ENCODE peak calls at places on chromosomes 1 and 21, in ten cellular contexts. One of them, this sample, is unnamed.

GRCh38 chr1:156471496-156472490 is 28.8 kb downstream of the MEF2D start:
- DNase-seq in substantia nigra: no peak
- DNase-seq in IMR-90: no peak
- DNase-seq in caudate nucleus: no peak
- DNase-seq in mammary epithelial cell: no peak
- DNase-seq in adrenal gland: peak
- DNase-seq in H9: no peak
- DNase-seq in PC-9: peak
- DNase-seq in upper lobe of right lung: peak
- DNase-seq in neuronal stem cell: no peak
- DNase-seq in this sample: no peak

GRCh38 chr1:12518956-12519707 is 98.9 kb downstream of the DHRS3 start:
- DNase-seq in substantia nigra: no peak
- DNase-seq in caudate nucleus: peak
- DNase-seq in PC-9: no peak
- DNase-seq in adrenal gland: no peak
- DNase-seq in mammary epithelial cell: no peak
- DNase-seq in H9: no peak
- DNase-seq in IMR-90: peak
- DNase-seq in upper lobe of right lung: no peak
- DNase-seq in neuronal stem cell: no peak
- DNase-seq in this sample: no peak

GRCh38 chr1:31476891-31477846 is 64.2 kb downstream of the SERINC2 start:
- DNase-seq in upper lobe of right lung: no peak
- DNase-seq in caudate nucleus: no peak
- DNase-seq in IMR-90: no peak
- DNase-seq in neuronal stem cell: no peak
- DNase-seq in substantia nigra: no peak
- DNase-seq in H9: no peak
- DNase-seq in adrenal gland: no peak
- DNase-seq in mammary epithelial cell: peak
- DNase-seq in PC-9: peak
- DNase-seq in this sample: no peak

GRCh38 chr1:236795757-236796719 is 946 bp downstream of the MTR start:
- DNase-seq in upper lobe of right lung: no peak
- DNase-seq in adrenal gland: no peak
- DNase-seq in caudate nucleus: no peak
- DNase-seq in H9: no peak
- DNase-seq in mammary epithelial cell: no peak
- DNase-seq in neuronal stem cell: no peak
- DNase-seq in substantia nigra: no peak
- DNase-seq in IMR-90: peak
- DNase-seq in PC-9: peak
- DNase-seq in this sample: peak

GRCh38 chr1:116001739-116002487 is 25.6 kb downstream of the SLC22A15 start:
- DNase-seq in PC-9: no peak
- DNase-seq in caudate nucleus: no peak
- DNase-seq in neuronal stem cell: no peak
- DNase-seq in upper lobe of right lung: no peak
- DNase-seq in adrenal gland: no peak
- DNase-seq in mammary epithelial cell: peak
- DNase-seq in H9: no peak
- DNase-seq in IMR-90: no peak
- DNase-seq in substantia nigra: no peak
- DNase-seq in this sample: no peak

GRCh38 chr1:206905295-206906164 is 8.3 kb downstream of the IL24 start:
- DNase-seq in substantia nigra: no peak
- DNase-seq in neuronal stem cell: no peak
- DNase-seq in mammary epithelial cell: peak
- DNase-seq in PC-9: peak
- DNase-seq in H9: no peak
- DNase-seq in upper lobe of right lung: no peak
- DNase-seq in adrenal gland: no peak
- DNase-seq in IMR-90: peak
- DNase-seq in caudate nucleus: no peak
- DNase-seq in this sample: peak

GRCh38 chr21:46179708-46180078 is 4.6 kb downstream of the SPATC1L start:
- DNase-seq in neuronal stem cell: no peak
- DNase-seq in H9: peak
- DNase-seq in IMR-90: no peak
- DNase-seq in caudate nucleus: no peak
- DNase-seq in PC-9: no peak
- DNase-seq in mammary epithelial cell: no peak
- DNase-seq in adrenal gland: no peak
- DNase-seq in substantia nigra: no peak
- DNase-seq in upper lobe of right lung: no peak
- DNase-seq in this sample: no peak

GRCh38 chr1:76293831-76294230 is 219.3 kb downstream of the ST6GALNAC3 start:
- DNase-seq in caudate nucleus: no peak
- DNase-seq in mammary epithelial cell: no peak
- DNase-seq in IMR-90: no peak
- DNase-seq in adrenal gland: no peak
- DNase-seq in neuronal stem cell: no peak
- DNase-seq in upper lobe of right lung: no peak
- DNase-seq in PC-9: no peak
- DNase-seq in substantia nigra: no peak
- DNase-seq in H9: no peak
- DNase-seq in this sample: no peak

GRCh38 chr21:15682977-15683376 is 46.8 kb upstream of the USP25 start:
- DNase-seq in upper lobe of right lung: no peak
- DNase-seq in IMR-90: peak
- DNase-seq in mammary epithelial cell: peak
- DNase-seq in caudate nucleus: no peak
- DNase-seq in adrenal gland: no peak
- DNase-seq in substantia nigra: no peak
- DNase-seq in PC-9: peak
- DNase-seq in H9: no peak
- DNase-seq in neuronal stem cell: no peak
- DNase-seq in this sample: peak

GRCh38 chr1:179781962-179782361 is 38.9 kb downstream of the FAM163A start:
- DNase-seq in IMR-90: peak
- DNase-seq in PC-9: no peak
- DNase-seq in substantia nigra: no peak
- DNase-seq in caudate nucleus: no peak
- DNase-seq in upper lobe of right lung: no peak
- DNase-seq in mammary epithelial cell: no peak
- DNase-seq in neuronal stem cell: no peak
- DNase-seq in H9: no peak
- DNase-seq in adrenal gland: peak
- DNase-seq in this sample: no peak

GRCh38 chr1:170671629-170671963 is 7.7 kb downstream of the PRRX1 start:
- DNase-seq in mammary epithelial cell: no peak
- DNase-seq in caudate nucleus: no peak
- DNase-seq in substantia nigra: no peak
- DNase-seq in upper lobe of right lung: no peak
- DNase-seq in adrenal gland: no peak
- DNase-seq in H9: no peak
- DNase-seq in neuronal stem cell: no peak
- DNase-seq in IMR-90: no peak
- DNase-seq in PC-9: no peak
- DNase-seq in this sample: no peak
- H3K27ac ChIP-seq in mammary epithelial cell: no peak
- H3K27ac ChIP-seq in caudate nucleus: no peak
- H3K27ac ChIP-seq in substantia nigra: no peak
- H3K27ac ChIP-seq in upper lobe of right lung: no peak
- H3K27ac ChIP-seq in adrenal gland: no peak
- H3K27ac ChIP-seq in H9: no peak
- H3K27ac ChIP-seq in neuronal stem cell: no peak
- H3K27ac ChIP-seq in IMR-90: no peak
- H3K27ac ChIP-seq in PC-9: no peak
- H3K27ac ChIP-seq in this sample: no peak

DNA sequence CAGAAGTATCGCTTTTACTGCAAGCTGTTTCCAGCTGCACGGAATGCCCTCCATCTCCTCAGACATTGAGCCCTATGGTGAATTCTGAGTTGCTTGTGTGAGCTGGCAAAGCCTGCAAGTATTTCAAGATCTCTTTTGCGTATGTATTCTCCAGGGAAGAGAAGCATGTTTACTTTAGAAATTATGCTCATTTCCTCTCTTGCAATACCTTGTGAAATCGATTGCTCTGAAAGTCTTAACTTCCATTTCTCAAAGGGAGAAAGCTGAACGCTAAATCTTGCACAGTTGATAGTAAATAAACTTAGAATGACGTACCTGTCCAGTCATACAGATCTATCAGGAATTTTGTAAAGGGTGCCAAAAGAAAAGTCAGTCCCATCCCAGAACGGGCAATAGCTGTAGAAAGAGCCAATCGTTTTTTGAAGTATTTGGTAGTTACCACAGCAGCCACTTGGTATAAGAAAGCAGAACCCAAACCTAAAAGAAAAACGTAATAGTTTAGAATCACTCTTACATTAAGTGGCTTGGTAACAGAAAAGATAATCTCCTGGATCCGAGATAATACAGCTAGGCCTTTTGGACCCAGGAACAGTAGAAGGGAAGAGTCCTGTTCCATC is 10.1 kb downstream of the SLC16A4 start:
- DNase-seq in H9: no peak
- DNase-seq in caudate nucleus: no peak
- DNase-seq in PC-9: peak
- DNase-seq in adrenal gland: no peak
- DNase-seq in neuronal stem cell: no peak
- DNase-seq in substantia nigra: no peak
- DNase-seq in mammary epithelial cell: no peak
- DNase-seq in upper lobe of right lung: no peak
- DNase-seq in IMR-90: peak
- DNase-seq in this sample: no peak
- H3K27ac ChIP-seq in H9: no peak
- H3K27ac ChIP-seq in caudate nucleus: no peak
- H3K27ac ChIP-seq in PC-9: peak
- H3K27ac ChIP-seq in adrenal gland: no peak
- H3K27ac ChIP-seq in neuronal stem cell: no peak
- H3K27ac ChIP-seq in substantia nigra: no peak
- H3K27ac ChIP-seq in mammary epithelial cell: no peak
- H3K27ac ChIP-seq in upper lobe of right lung: peak
- H3K27ac ChIP-seq in IMR-90: peak
- H3K27ac ChIP-seq in this sample: no peak

DNA sequence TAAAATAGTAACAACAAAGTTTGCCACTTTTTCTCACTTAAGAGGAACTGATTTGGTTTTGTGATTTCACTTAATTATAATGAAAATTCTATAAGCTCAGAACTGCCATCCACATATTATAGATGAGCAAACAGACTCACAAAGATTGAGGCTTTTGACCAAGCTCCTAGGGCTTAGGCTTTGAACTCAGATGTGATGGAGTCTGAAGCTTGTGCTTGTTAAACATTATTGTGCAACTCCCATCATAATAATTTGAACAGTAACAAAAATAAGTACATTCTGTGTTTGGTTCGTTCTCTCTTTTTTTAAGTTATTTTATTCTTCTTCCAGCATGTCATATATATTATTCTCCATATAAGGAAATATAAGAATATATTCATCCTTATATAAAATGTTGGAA is 403.4 kb downstream of the PTPRC start:
- DNase-seq in H9: no peak
- DNase-seq in mammary epithelial cell: no peak
- DNase-seq in neuronal stem cell: no peak
- DNase-seq in caudate nucleus: no peak
- DNase-seq in substantia nigra: no peak
- DNase-seq in upper lobe of right lung: no peak
- DNase-seq in PC-9: no peak
- DNase-seq in adrenal gland: no peak
- DNase-seq in IMR-90: no peak
- DNase-seq in this sample: no peak
- H3K27ac ChIP-seq in H9: no peak
- H3K27ac ChIP-seq in mammary epithelial cell: no peak
- H3K27ac ChIP-seq in neuronal stem cell: no peak
- H3K27ac ChIP-seq in caudate nucleus: no peak
- H3K27ac ChIP-seq in substantia nigra: no peak
- H3K27ac ChIP-seq in upper lobe of right lung: no peak
- H3K27ac ChIP-seq in PC-9: no peak
- H3K27ac ChIP-seq in adrenal gland: no peak
- H3K27ac ChIP-seq in IMR-90: no peak
- H3K27ac ChIP-seq in this sample: no peak

DNA sequence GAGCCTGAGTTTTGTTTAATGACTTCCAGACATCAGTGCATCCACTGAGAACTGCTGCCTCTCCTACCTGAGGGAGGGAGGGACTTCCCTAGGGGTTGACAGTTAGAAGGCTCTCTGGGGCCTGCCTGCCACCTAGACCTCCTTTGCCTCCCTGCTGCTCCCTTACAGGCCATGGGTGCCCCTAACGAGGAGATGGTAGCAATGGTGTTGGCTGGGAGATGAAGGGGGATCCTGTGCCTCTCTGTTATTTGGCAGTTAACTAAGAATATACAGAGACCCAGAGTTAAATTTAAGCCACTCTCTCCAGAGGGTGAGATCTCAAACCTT is 66.1 kb downstream of the UBE2U start:
- DNase-seq in IMR-90: no peak
- DNase-seq in adrenal gland: no peak
- DNase-seq in PC-9: no peak
- DNase-seq in neuronal stem cell: no peak
- DNase-seq in mammary epithelial cell: no peak
- DNase-seq in caudate nucleus: no peak
- DNase-seq in H9: no peak
- DNase-seq in upper lobe of right lung: no peak
- DNase-seq in substantia nigra: no peak
- DNase-seq in this sample: no peak
- H3K27ac ChIP-seq in IMR-90: no peak
- H3K27ac ChIP-seq in adrenal gland: no peak
- H3K27ac ChIP-seq in PC-9: no peak
- H3K27ac ChIP-seq in neuronal stem cell: no peak
- H3K27ac ChIP-seq in mammary epithelial cell: no peak
- H3K27ac ChIP-seq in caudate nucleus: no peak
- H3K27ac ChIP-seq in H9: no peak
- H3K27ac ChIP-seq in upper lobe of right lung: no peak
- H3K27ac ChIP-seq in substantia nigra: no peak
- H3K27ac ChIP-seq in this sample: no peak

DNA sequence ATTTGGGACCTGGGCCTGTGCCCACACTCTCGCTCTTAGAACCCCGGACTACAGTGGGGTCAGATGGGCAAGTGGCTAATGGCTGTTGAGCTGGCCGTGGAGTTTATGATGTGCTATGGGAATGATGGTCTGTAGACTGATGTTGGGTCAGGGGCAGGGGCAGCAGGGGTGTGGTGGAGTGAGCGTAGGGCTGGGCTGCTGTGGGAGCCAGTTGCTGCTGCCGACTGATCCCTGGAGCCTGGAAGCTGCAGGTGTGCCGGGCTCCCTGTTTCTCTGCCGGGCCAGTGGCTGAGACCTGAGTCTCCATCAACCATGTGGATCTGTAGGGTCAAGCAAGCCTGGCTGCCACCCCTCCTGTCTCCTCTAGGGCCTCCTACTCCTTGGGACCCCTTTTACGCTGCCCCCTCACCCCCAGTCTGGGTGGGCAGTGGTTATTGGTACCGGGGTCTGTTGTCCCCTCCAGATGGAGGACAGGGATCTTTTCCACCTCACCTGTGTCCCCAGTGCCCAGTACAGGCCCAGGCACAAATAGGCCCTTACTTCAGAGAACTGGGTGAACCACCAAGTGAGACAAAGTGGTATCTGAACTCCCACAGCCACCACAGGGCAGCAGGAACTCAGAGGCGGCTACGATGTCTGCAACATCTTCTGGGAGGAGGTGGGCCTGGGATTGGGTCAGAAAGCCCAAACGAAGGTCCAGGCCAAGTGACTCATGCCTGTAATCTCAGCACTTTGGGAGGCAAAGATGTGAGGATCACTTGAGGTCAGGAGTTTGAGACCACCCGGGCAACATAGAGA is 5.1 kb downstream of the PODN start:
- DNase-seq in caudate nucleus: no peak
- DNase-seq in H9: no peak
- DNase-seq in PC-9: no peak
- DNase-seq in neuronal stem cell: no peak
- DNase-seq in mammary epithelial cell: no peak
- DNase-seq in IMR-90: no peak
- DNase-seq in upper lobe of right lung: no peak
- DNase-seq in adrenal gland: no peak
- DNase-seq in substantia nigra: no peak
- DNase-seq in this sample: no peak
- H3K27ac ChIP-seq in caudate nucleus: no peak
- H3K27ac ChIP-seq in H9: no peak
- H3K27ac ChIP-seq in PC-9: no peak
- H3K27ac ChIP-seq in neuronal stem cell: no peak
- H3K27ac ChIP-seq in mammary epithelial cell: no peak
- H3K27ac ChIP-seq in IMR-90: no peak
- H3K27ac ChIP-seq in upper lobe of right lung: no peak
- H3K27ac ChIP-seq in adrenal gland: no peak
- H3K27ac ChIP-seq in substantia nigra: no peak
- H3K27ac ChIP-seq in this sample: no peak

This sample was measured in RWPE1.